ENCODE peak calls at places on chromosomes 11 and 22, in five cellular contexts. V, L, B, O and Z are unnamed samples.

GRCh38 chr11:128776088-128776433 is 82.2 kb downstream of the FLI1 start:
- DNase-seq in O (no peak), V (no peak), L (no peak), B (no peak), Z (peak; percentile 29)

GRCh38 chr11:74683941-74684481 is 47.2 kb downstream of the CHRDL2 start:
- DNase-seq in B (no peak), L (peak; percentile 53), V (no peak), O (no peak), Z (no peak)

GRCh38 chr11:122747358-122747757 is 90.9 kb upstream of the CRTAM start:
- DNase-seq in B (no peak), O (no peak), L (no peak), V (no peak), Z (no peak)

GRCh38 chr11:95487391-95487790 is 256.4 kb upstream of the SESN3 start:
- DNase-seq in B (no peak), O (no peak), V (no peak), L (peak; percentile 32), Z (peak; percentile 91)

GRCh38 chr11:65492637-65493366 is 6.0 kb upstream of the MALAT1 start:
- DNase-seq in L (peak; percentile 91), V (peak; percentile 69), O (peak; percentile 57), B (no peak), Z (peak; percentile 87)

GRCh38 chr11:130188585-130189347 is 29.2 kb downstream of the ST14 start:
- DNase-seq in B (no peak), V (no peak), O (peak; percentile 45), L (no peak), Z (no peak)

GRCh38 chr11:58923300-58923788 is 15.9 kb upstream of the GLYATL1 start:
- DNase-seq in O (peak; percentile 67), B (peak; percentile 54), L (peak; percentile 36), V (peak; percentile 2), Z (peak; percentile 51)

GRCh38 chr11:33530824-33531223 is 169.8 kb downstream of the C11orf91 start:
- DNase-seq in L (peak; percentile 81), V (no peak), B (no peak), O (no peak), Z (no peak)

GRCh38 chr11:134346101-134346975 is 14.6 kb downstream of the GLB1L2 start:
- DNase-seq in L (no peak), O (no peak), B (no peak), V (no peak), Z (no peak)

GRCh38 chr22:35596821-35597220 is 20.3 kb downstream of the MB start:
- DNase-seq in O (no peak), V (no peak), B (no peak), L (no peak), Z (no peak)

GRCh38 chr11:8097062-8097814 is 16.2 kb downstream of the TUB start:
- DNase-seq in B (no peak), L (no peak), O (no peak), V (no peak), Z (no peak)

GRCh38 chr11:11035331-11035730 is 177.5 kb upstream of the ZBED5 start:
- DNase-seq in O (no peak), L (no peak), V (no peak), B (no peak), Z (no peak)

GRCh38 chr11:65586676-65587075 is 8.9 kb downstream of the KCNK7 start:
- DNase-seq in O (no peak), L (peak; percentile 59), V (no peak), B (no peak), Z (no peak)

GRCh38 chr22:19105867-19106802 is 16.1 kb downstream of the DGCR2 start:
- DNase-seq in V (no peak), O (peak; percentile 55), B (no peak), L (no peak), Z (peak; percentile 51)

GRCh38 chr11:1296287-1296686 is 13.1 kb downstream of the TOLLIP start:
- DNase-seq in B (no peak), L (no peak), V (no peak), O (no peak), Z (no peak)

GRCh38 chr11:134050541-134051383 is 18.1 kb upstream of the JAM3 start:
- DNase-seq in O (peak; percentile 62), B (peak; percentile 33), L (peak; percentile 48), V (peak; percentile 27), Z (peak; percentile 53)

GRCh38 chr11:60785806-60786361 is 751 bp downstream of the MS4A10 start:
- DNase-seq in L (peak; percentile 8), B (no peak), V (no peak), O (no peak), Z (no peak)

GRCh38 chr11:1770061-1770460 is 6.3 kb upstream of the CTSD start:
- DNase-seq in O (no peak), V (no peak), L (no peak), B (no peak), Z (no peak)

GRCh38 chr11:100356035-100356434 is 331.1 kb upstream of the ARHGAP42 start:
- DNase-seq in V (no peak), L (no peak), B (no peak), O (no peak), Z (no peak)

GRCh38 chr11:67371199-67371548 is 2.2 kb downstream of the CLCF1 start:
- DNase-seq in L (no peak), O (no peak), V (no peak), B (no peak), Z (no peak)

GRCh38 chr22:36145881-36146280 is 14.7 kb downstream of the APOL3 start:
- DNase-seq in B (no peak), O (no peak), V (no peak), L (peak; percentile 27), Z (no peak)

GRCh38 chr11:12200359-12201015 is 90.1 kb downstream of the MICAL2 start:
- DNase-seq in O (no peak), B (no peak), L (peak; percentile 97), V (peak; percentile 43), Z (no peak)

GRCh38 chr11:31045335-31045734 is 324.2 kb downstream of the DCDC1 start:
- DNase-seq in L (peak; percentile 20), B (peak; percentile 10), V (no peak), O (no peak), Z (peak; percentile 9)

GRCh38 chr22:49064836-49065235 is 762.8 kb downstream of the BRD1 start:
- DNase-seq in B (no peak), V (no peak), O (no peak), L (no peak), Z (no peak)

GRCh38 chr22:43390166-43390565 is 21.6 kb upstream of the MPPED1 start:
- DNase-seq in L (no peak), V (no peak), O (no peak), B (no peak), Z (no peak)

GRCh38 chr22:38699143-38699542 is 1.6 kb downstream of the JOSD1 start:
- DNase-seq in L (no peak), V (no peak), O (peak; percentile 15), B (no peak), Z (no peak)

GRCh38 chr22:38697055-38697980 is 3.4 kb downstream of the JOSD1 start:
- DNase-seq in L (peak; percentile 47), O (no peak), B (no peak), V (peak; percentile 64), Z (no peak)

GRCh38 chr22:38698407-38699094 is 2.2 kb downstream of the JOSD1 start:
- DNase-seq in L (no peak), B (no peak), V (no peak), O (no peak), Z (no peak)

GRCh38 chr22:38694945-38695344 is 5.8 kb downstream of the JOSD1 start:
- DNase-seq in O (no peak), L (no peak), B (no peak), V (no peak), Z (no peak)

DNA sequence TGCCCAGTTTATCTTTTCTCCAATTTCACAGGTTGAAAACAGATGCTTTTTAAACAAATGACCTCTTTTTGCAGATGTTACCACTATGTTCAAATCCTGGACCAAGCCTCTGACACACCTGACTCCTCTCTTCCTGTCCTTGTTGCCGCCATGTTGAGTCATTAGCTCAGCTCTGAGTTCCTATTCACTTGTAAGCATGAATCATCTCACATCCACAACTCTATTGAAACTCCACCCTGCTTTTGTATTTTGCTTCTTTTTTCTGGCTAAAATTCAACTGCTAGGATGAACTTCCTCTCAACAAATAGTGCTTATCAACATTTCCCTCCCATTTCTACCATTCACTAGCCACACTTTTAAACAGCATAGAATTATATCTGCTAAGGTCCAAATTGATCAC is 4.1 kb downstream of the JOSD1 start:
- DNase-seq in O (no peak), B (peak; percentile 68), L (peak; percentile 75), V (peak; percentile 53), Z (no peak)
- H3K4me3 ChIP-seq in O (no peak overlapping the region), B (peak overlapping the region; percentile 11), L (no peak overlapping the region), V (peak overlapping the region; percentile 82), Z (no peak overlapping the region)

GRCh38 chr22:26479043-26479791 is 4.4 kb downstream of the HPS4 start:
- DNase-seq in L (no peak), B (no peak), O (peak; percentile 83), V (no peak), Z (peak; percentile 30)

GRCh38 chr22:26479792-26480610 is 3.6 kb downstream of the HPS4 start:
- DNase-seq in O (peak; percentile 62), V (no peak), B (no peak), L (no peak), Z (peak; percentile 38)

GRCh38 chr22:26481694-26482093 is 1.9 kb downstream of the HPS4 start:
- DNase-seq in B (no peak), L (no peak), O (peak; percentile 48), V (no peak), Z (peak; percentile 53)

GRCh38 chr22:26481112-26481693 is 2.4 kb downstream of the HPS4 start:
- DNase-seq in B (no peak), L (no peak), V (no peak), O (no peak), Z (no peak)

GRCh38 chr22:26480611-26480932 is 3.0 kb downstream of the HPS4 start:
- DNase-seq in V (no peak), B (no peak), L (no peak), O (no peak), Z (no peak)
- H3K4me3 ChIP-seq in V (no peak overlapping the region), B (no peak overlapping the region), L (no peak overlapping the region), O (peak overlapping the region; percentile 86), Z (peak overlapping the region; percentile 66)

GRCh38 chr11:112878228-112878627 is 83.0 kb upstream of the NCAM1 start:
- DNase-seq in B (no peak), V (no peak), L (no peak), O (no peak), Z (no peak)
- H3K4me3 ChIP-seq in B (no peak overlapping the region), V (no peak overlapping the region), L (no peak overlapping the region), O (no peak overlapping the region), Z (no peak overlapping the region)

GRCh38 chr11:103659138-103659734 is 377.2 kb upstream of the DDI1 start:
- DNase-seq in V (peak; percentile 1), O (no peak), B (peak; percentile 15), L (peak; percentile 25), Z (no peak)

GRCh38 chr11:103661991-103662390 is 374.4 kb upstream of the DDI1 start:
- DNase-seq in O (no peak), V (no peak), B (no peak), L (no peak), Z (no peak)

GRCh38 chr11:103662880-103663279 is 373.6 kb upstream of the DDI1 start:
- DNase-seq in L (no peak), B (no peak), V (no peak), O (peak; percentile 7), Z (peak; percentile 8)

GRCh38 chr11:103659743-103660142 is 376.7 kb upstream of the DDI1 start:
- DNase-seq in O (no peak), B (no peak), L (no peak), V (no peak), Z (no peak)

DNA sequence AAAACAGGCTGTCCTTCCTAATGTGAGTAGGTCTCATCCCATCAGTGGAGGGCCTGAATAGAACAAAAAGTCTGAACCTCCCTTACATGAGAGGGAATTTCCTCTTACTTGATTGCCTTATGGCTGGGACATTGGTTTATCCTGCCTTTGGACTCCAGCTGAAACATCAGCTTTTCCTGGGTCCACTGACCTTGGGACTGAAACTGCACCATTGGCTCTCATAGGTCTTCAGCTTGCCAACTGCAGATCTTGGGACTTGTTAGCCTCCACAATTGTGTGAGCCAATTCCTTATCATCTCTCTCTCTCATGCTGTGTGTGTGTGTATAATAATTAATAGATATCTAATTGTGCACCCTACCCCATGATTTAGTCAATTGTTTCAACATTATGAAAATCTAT is 375.3 kb upstream of the DDI1 start:
- DNase-seq in V (no peak), O (no peak), B (no peak), L (no peak), Z (no peak)
- H3K4me3 ChIP-seq in V (no peak overlapping the region), O (no peak overlapping the region), B (no peak overlapping the region), L (no peak overlapping the region), Z (no peak overlapping the region)